ENCODE peak calls at places on chromosomes 6 and 20, in ten cellular contexts. O is cardiac fibroblast; L is GM12865; S is brain microvascular endothelial cell; M is Daoy; B is CD8-positive, alpha-beta T cell; E is posterior cingulate gyrus; H is coronary artery; C is astrocyte of the hippocampus; I is NCI-H345. D is an unnamed sample.
A peak's percentile ranks its signal among the peaks of the same experiment; 100 is the strongest.

GRCh38 chr20:56606174-56606945 is 22.7 kb upstream of the TFAP2C start:
- DNase-seq in O (no peak), L (no peak), S (no peak), M (peak; percentile 15), B (no peak), E (no peak), H (no peak), C (no peak), I (no peak), D (no peak)

GRCh38 chr6:26121141-26122004 is 34.1 kb downstream of the HFE start:
- DNase-seq in O (peak; percentile 10), L (no peak), S (no peak), M (no peak), B (no peak), E (no peak), H (no peak), C (no peak), I (no peak), D (no peak)

GRCh38 chr6:110944681-110945151 is 13.8 kb upstream of the GTF3C6 start:
- DNase-seq in O (peak; percentile 94), L (peak; percentile 93), S (peak; percentile 81), M (peak; percentile 86), B (no peak), E (peak; percentile 23), H (no peak), C (peak; percentile 67), I (no peak), D (no peak)

GRCh38 chr20:21513881-21514540 is at the start of gene NKX2-2:
- DNase-seq in O (no peak), L (no peak), S (no peak), M (peak; percentile 73), B (no peak), E (peak; percentile 67), H (peak; percentile 36), C (no peak), I (peak; percentile 33), D (no peak)

GRCh38 chr20:51955756-51956155 is 153.4 kb upstream of the SALL4 start:
- DNase-seq in O (peak; percentile 70), L (no peak), S (no peak), M (no peak), B (no peak), E (no peak), H (no peak), C (peak; percentile 43), I (no peak), D (no peak)

GRCh38 chr6:75602164-75602896 is 650 bp downstream of the SENP6 start:
- DNase-seq in O (peak; percentile 65), L (peak; percentile 62), S (peak; percentile 29), M (peak; percentile 68), B (no peak), E (peak; percentile 51), H (no peak), C (peak; percentile 82), I (peak; percentile 43), D (no peak)

GRCh38 chr6:154605207-154605877 is 94.9 kb upstream of the CNKSR3 start:
- DNase-seq in O (no peak), L (peak; percentile 74), S (no peak), M (peak; percentile 87), B (no peak), E (no peak), H (no peak), C (peak; percentile 76), I (no peak), D (no peak)

GRCh38 chr6:17098538-17098937 is 3.3 kb upstream of the STMND1 start:
- DNase-seq in O (peak; percentile 15), L (no peak), S (peak; percentile 48), M (peak; percentile 33), B (no peak), E (no peak), H (no peak), C (peak; percentile 59), I (no peak), D (no peak)

GRCh38 chr6:117253785-117254184 is 11.6 kb upstream of the VGLL2 start:
- DNase-seq in O (no peak), L (no peak), S (no peak), M (no peak), B (no peak), E (no peak), H (no peak), C (no peak), I (no peak), D (no peak)

GRCh38 chr20:431012-431904 is 23.2 kb downstream of the RBCK1 start:
- DNase-seq in O (peak; percentile 59), L (peak; percentile 71), S (peak; percentile 55), M (peak; percentile 70), B (no peak), E (peak; percentile 81), H (no peak), C (peak; percentile 85), I (peak; percentile 70), D (no peak)

GRCh38 chr6:152948150-152948768 is 34.6 kb downstream of the FBXO5 start:
- DNase-seq in O (peak; percentile 74), L (peak; percentile 45), S (peak; percentile 25), M (peak; percentile 62), B (no peak), E (no peak), H (no peak), C (peak; percentile 61), I (peak; percentile 54), D (no peak)

D was measured in esophagus muscularis mucosa.